ENCODE peak calls at places on chromosomes 3 and 15, in five cellular contexts. J is skeletal muscle cell; C is stimulated activated CD4-positive, alpha-beta T cell treated with anti-CD3 and anti-CD28 coated beads, Interleukin-1b, Interleukin-23, amount 100 ng/mL, for 24 hours; V is GM04503; H is pancreas. K is an unnamed sample.

GRCh38 chr3:120429921-120430361 is 20.9 kb downstream of the FSTL1 start:
- DNase-seq in J (peak; percentile 68), C (no peak), V (peak; percentile 78), H (no peak), K (no peak)

GRCh38 chr3:81716870-81717509 is 44.5 kb downstream of the GBE1 start:
- DNase-seq in J (peak; percentile 29), C (no peak), V (no peak), H (peak; percentile 80), K (peak; percentile 54)

GRCh38 chr3:13135251-13135810 is 62.1 kb upstream of the IQSEC1 start:
- DNase-seq in J (no peak), C (no peak), V (no peak), H (no peak), K (no peak)

GRCh38 chr15:80141916-80142598 is 10.7 kb upstream of the FAH start:
- DNase-seq in J (no peak), C (no peak), V (no peak), H (no peak), K (no peak)

GRCh38 chr3:159787794-159788205 is 200.8 kb upstream of the IL12A start:
- DNase-seq in J (no peak), C (no peak), V (no peak), H (no peak), K (no peak)

GRCh38 chr15:94080416-94080815 is 150.9 kb upstream of the MCTP2 start:
- DNase-seq in J (peak; percentile 76), C (no peak), V (no peak), H (no peak), K (peak; percentile 35)

GRCh38 chr3:156976933-156977332 is 150.8 kb downstream of the LEKR1 start:
- DNase-seq in J (no peak), C (no peak), V (no peak), H (no peak), K (no peak)

GRCh38 chr3:45730409-45731154 is 41.4 kb downstream of the SACM1L start:
- DNase-seq in J (no peak), C (no peak), V (no peak), H (no peak), K (no peak)

GRCh38 chr3:34533468-34533867 is 735.0 kb downstream of the PDCD6IP start:
- DNase-seq in J (no peak), C (no peak), V (no peak), H (no peak), K (no peak)

GRCh38 chr3:101995371-101996046 is 146.2 kb downstream of the NFKBIZ start:
- DNase-seq in J (peak; percentile 37), C (no peak), V (no peak), H (no peak), K (no peak)

GRCh38 chr3:71753716-71754609 is at the start of gene GPR27:
- DNase-seq in J (peak; percentile 10), C (no peak), V (no peak), H (peak; percentile 16), K (peak; percentile 20)

GRCh38 chr3:71542548-71543370 is 40.8 kb downstream of the FOXP1 start:
- DNase-seq in J (peak; percentile 89), C (no peak), V (peak; percentile 83), H (no peak), K (peak; percentile 75)

GRCh38 chr3:141523615-141524375 is 37.0 kb downstream of the RASA2 start:
- DNase-seq in J (no peak), C (no peak), V (no peak), H (no peak), K (no peak)

GRCh38 chr15:42686281-42686680 is 50.6 kb downstream of the CDAN1 start:
- DNase-seq in J (no peak), C (no peak), V (no peak), H (no peak), K (no peak)

GRCh38 chr3:177208746-177209145 is 11.5 kb upstream of the TBL1XR1 start:
- DNase-seq in J (no peak), C (no peak), V (no peak), H (no peak), K (no peak)

GRCh38 chr3:44439499-44440295 is 37.8 kb downstream of the ZNF445 start:
- DNase-seq in J (peak; percentile 27), C (peak; percentile 36), V (no peak), H (peak; percentile 36), K (peak; percentile 91)

GRCh38 chr15:49421991-49422390 is 1.1 kb upstream of the FGF7 start:
- DNase-seq in J (peak; percentile 34), C (peak; percentile 2), V (no peak), H (peak; percentile 13), K (peak; percentile 47)

GRCh38 chr15:67914537-67915373 is 74.9 kb upstream of the RNU6-1 start:
- DNase-seq in J (no peak), C (no peak), V (no peak), H (peak; percentile 34), K (peak; percentile 47)

GRCh38 chr15:69956417-69956816 is 141.3 kb downstream of the TLE3 start:
- DNase-seq in J (no peak), C (no peak), V (no peak), H (no peak), K (no peak)

GRCh38 chr3:58179235-58180098 is 31.3 kb downstream of the DNASE1L3 start:
- DNase-seq in J (no peak), C (no peak), V (no peak), H (no peak), K (no peak)